ENCODE peak calls at places on chromosomes 12 and 14, in six cellular contexts. One of them, this sample, is unnamed. For H3K9me3, the result is how much of the 10 kb centered on the place peaks cover.

GRCh38 chr12:116159175-116159574 is 118.3 kb downstream of the MED13L start:
- DNase-seq in kidney: no peak
- DNase-seq in tibial artery: no peak
- DNase-seq in IMR-90: peak
- DNase-seq in astrocyte: peak
- DNase-seq in endodermal cell: no peak
- DNase-seq in this sample: no peak

GRCh38 chr14:96216627-96217026 is 12.0 kb downstream of the BDKRB2 start:
- DNase-seq in endodermal cell: no peak
- DNase-seq in IMR-90: no peak
- DNase-seq in kidney: no peak
- DNase-seq in astrocyte: no peak
- DNase-seq in tibial artery: no peak
- DNase-seq in this sample: no peak

GRCh38 chr14:80974338-80975078 is 19.1 kb downstream of the TSHR start:
- DNase-seq in endodermal cell: no peak
- DNase-seq in astrocyte: peak
- DNase-seq in IMR-90: no peak
- DNase-seq in tibial artery: no peak
- DNase-seq in kidney: no peak
- DNase-seq in this sample: no peak

GRCh38 chr14:104150201-104151027 is 12.0 kb downstream of the KIF26A start:
- DNase-seq in IMR-90: no peak
- DNase-seq in kidney: peak
- DNase-seq in tibial artery: no peak
- DNase-seq in endodermal cell: peak
- DNase-seq in astrocyte: peak
- DNase-seq in this sample: no peak

GRCh38 chr12:51729331-51729730 is 119.2 kb downstream of the FIGNL2 start:
- DNase-seq in kidney: no peak
- DNase-seq in astrocyte: no peak
- DNase-seq in endodermal cell: no peak
- DNase-seq in IMR-90: peak
- DNase-seq in tibial artery: no peak
- DNase-seq in this sample: no peak

GRCh38 chr12:94359761-94360160 is 99.9 kb downstream of the CEP83 start:
- DNase-seq in IMR-90: no peak
- DNase-seq in endodermal cell: no peak
- DNase-seq in tibial artery: no peak
- DNase-seq in astrocyte: no peak
- DNase-seq in kidney: no peak
- DNase-seq in this sample: no peak

GRCh38 chr12:20183563-20183962 is 184.8 kb upstream of the PDE3A start:
- DNase-seq in endodermal cell: no peak
- DNase-seq in kidney: no peak
- DNase-seq in tibial artery: no peak
- DNase-seq in astrocyte: peak
- DNase-seq in IMR-90: peak
- DNase-seq in this sample: no peak

GRCh38 chr14:79551591-79551990 is 659.7 kb downstream of the DIO2 start:
- DNase-seq in kidney: no peak
- DNase-seq in endodermal cell: no peak
- DNase-seq in tibial artery: no peak
- DNase-seq in astrocyte: no peak
- DNase-seq in IMR-90: no peak
- DNase-seq in this sample: no peak

GRCh38 chr12:103495158-103495782 is 498 bp downstream of the C12orf42 start:
- DNase-seq in tibial artery: no peak
- DNase-seq in endodermal cell: peak
- DNase-seq in astrocyte: no peak
- DNase-seq in kidney: peak
- DNase-seq in IMR-90: no peak
- DNase-seq in this sample: no peak

GRCh38 chr12:126974779-126975178 is 1292.2 kb upstream of the TMEM132C start:
- DNase-seq in IMR-90: no peak
- DNase-seq in kidney: no peak
- DNase-seq in endodermal cell: peak
- DNase-seq in tibial artery: no peak
- DNase-seq in astrocyte: no peak
- DNase-seq in this sample: no peak

GRCh38 chr12:25970082-25970481 is 11.6 kb downstream of the RASSF8 start:
- DNase-seq in astrocyte: peak
- DNase-seq in tibial artery: no peak
- DNase-seq in endodermal cell: no peak
- DNase-seq in IMR-90: no peak
- DNase-seq in kidney: no peak
- DNase-seq in this sample: no peak

GRCh38 chr14:99454246-99454645 is 26.4 kb downstream of the SETD3 start:
- DNase-seq in endodermal cell: peak
- DNase-seq in IMR-90: no peak
- DNase-seq in astrocyte: no peak
- DNase-seq in kidney: no peak
- DNase-seq in tibial artery: no peak
- DNase-seq in this sample: no peak

DNA sequence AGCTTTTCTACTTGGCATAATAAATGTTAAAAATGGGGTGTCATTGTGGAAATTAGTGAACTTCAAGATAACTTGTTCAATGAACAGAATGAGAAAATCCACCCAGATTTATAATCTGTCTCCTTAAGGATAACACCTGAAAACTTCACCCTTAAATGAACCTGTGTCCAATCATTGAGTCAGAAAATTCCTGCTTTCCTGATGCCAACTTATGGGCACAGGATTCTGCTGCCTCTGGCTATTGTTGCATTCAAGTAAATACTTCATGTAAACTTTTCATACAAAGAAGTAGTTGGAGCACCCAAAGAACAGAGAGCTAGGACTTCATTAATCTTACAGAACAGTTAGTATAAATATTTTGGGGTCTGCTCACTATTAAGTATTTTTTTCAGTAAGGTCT is 98.9 kb upstream of the PLEKHA5 start:
- DNase-seq in endodermal cell: no peak
- DNase-seq in kidney: no peak
- DNase-seq in IMR-90: no peak
- DNase-seq in tibial artery: no peak
- DNase-seq in astrocyte: no peak
- DNase-seq in this sample: no peak
- H3K9me3 ChIP-seq in endodermal cell: under half
- H3K9me3 ChIP-seq in kidney: under half
- H3K9me3 ChIP-seq in IMR-90: under half
- H3K9me3 ChIP-seq in tibial artery: under half
- H3K9me3 ChIP-seq in astrocyte: under half
- H3K9me3 ChIP-seq in this sample: under half

GRCh38 chr12:114684098-114684869 is at the start of gene TBX3:
- DNase-seq in astrocyte: peak
- DNase-seq in endodermal cell: peak
- DNase-seq in tibial artery: peak
- DNase-seq in IMR-90: peak
- DNase-seq in kidney: peak
- DNase-seq in this sample: peak
- TF ChIP-seq CTCF in astrocyte: peak
- TF ChIP-seq CTCF in endodermal cell: peak
- TF ChIP-seq CTCF in tibial artery: peak
- TF ChIP-seq CTCF in IMR-90: peak
- TF ChIP-seq CTCF in kidney: peak
- TF ChIP-seq CTCF in this sample: peak

DNA sequence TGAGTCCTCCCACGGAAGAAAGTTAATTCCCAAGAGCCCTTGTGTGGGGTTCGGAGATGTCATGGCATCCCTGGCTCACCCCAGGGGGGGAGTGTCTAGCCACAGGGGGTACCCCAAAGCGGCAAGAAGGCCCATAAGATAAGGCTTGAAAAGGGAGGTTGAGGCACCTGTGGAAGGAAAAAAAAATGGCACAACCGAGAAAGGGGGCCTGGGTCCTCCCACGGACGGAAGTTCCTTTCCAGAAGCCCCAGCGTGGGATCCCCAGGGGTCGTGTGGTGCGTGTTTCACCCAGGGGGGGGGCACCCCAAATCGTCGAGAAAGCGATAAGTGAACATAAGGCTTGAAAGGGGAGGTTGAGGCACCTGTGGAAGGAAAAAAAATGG is 266.7 kb downstream of the ALG10 start:
- DNase-seq in tibial artery: no peak
- DNase-seq in endodermal cell: peak
- DNase-seq in astrocyte: no peak
- DNase-seq in IMR-90: no peak
- DNase-seq in kidney: no peak
- DNase-seq in this sample: no peak
- H3K9me3 ChIP-seq in tibial artery: under half
- H3K9me3 ChIP-seq in endodermal cell: half or more
- H3K9me3 ChIP-seq in astrocyte: under half
- H3K9me3 ChIP-seq in IMR-90: half or more
- H3K9me3 ChIP-seq in kidney: under half
- H3K9me3 ChIP-seq in this sample: under half

DNA sequence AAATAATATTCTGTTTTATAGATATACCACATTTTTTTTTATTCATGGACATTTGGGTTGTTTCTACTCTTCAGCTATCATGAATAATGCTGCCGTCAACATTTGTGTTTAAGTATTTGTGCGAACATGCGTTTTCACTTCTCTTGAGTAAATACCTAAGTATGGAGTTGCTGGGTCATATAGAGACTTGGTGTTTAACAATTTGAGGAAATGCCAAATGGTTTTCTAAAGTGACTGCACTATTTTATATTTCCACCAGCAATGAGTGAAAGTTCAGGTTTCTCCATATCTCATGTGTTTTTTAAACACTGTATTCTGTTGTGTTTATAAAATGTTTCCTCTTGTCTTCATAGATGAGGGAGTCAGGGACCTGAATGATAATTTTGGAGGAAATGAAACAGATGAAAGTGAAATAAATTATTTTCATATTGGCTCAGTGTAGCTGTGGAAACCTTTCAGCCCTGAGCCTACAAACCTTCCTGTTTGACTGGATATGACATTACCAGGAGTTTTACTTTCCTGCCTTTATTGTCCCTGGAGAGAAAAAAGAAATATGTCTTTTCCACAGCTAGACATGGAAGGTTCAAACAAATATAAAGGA is 26.3 kb downstream of the DAAM1 start:
- DNase-seq in endodermal cell: no peak
- DNase-seq in IMR-90: no peak
- DNase-seq in astrocyte: no peak
- DNase-seq in tibial artery: no peak
- DNase-seq in kidney: no peak
- DNase-seq in this sample: no peak
- TF ChIP-seq CTCF in endodermal cell: no peak
- TF ChIP-seq CTCF in IMR-90: no peak
- TF ChIP-seq CTCF in astrocyte: no peak
- TF ChIP-seq CTCF in tibial artery: no peak
- TF ChIP-seq CTCF in kidney: no peak
- TF ChIP-seq CTCF in this sample: no peak

This sample was measured in gastrocnemius medialis.